ENCODE peak calls at places on chromosomes 6 and 20, in ten cellular contexts. P is heart left ventricle, Y is pancreas, D is GM20000, U is IMR-90, N is neural crest cell, B is BJ, Q is AG09309, W is AG04450, R is A549. C is an unnamed sample.

GRCh38 chr6:36050305-36050704 is 22.7 kb downstream of the MAPK14 start:
- DNase-seq in P (no peak), Y (no peak), D (no peak), U (no peak), N (no peak), B (no peak), Q (no peak), W (no peak), R (no peak), C (no peak)

GRCh38 chr20:6134592-6134991 is 11.8 kb upstream of the FERMT1 start:
- DNase-seq in P (no peak), Y (no peak), D (no peak), U (no peak), N (no peak), B (no peak), Q (no peak), W (no peak), R (no peak), C (no peak)

GRCh38 chr6:137717074-137718073 is 149.7 kb upstream of the TNFAIP3 start:
- DNase-seq in P (no peak), Y (no peak), D (no peak), U (no peak), N (no peak), B (no peak), Q (no peak), W (no peak), R (no peak), C (no peak)

GRCh38 chr6:44217332-44218143 is 812 bp downstream of the MYMX start:
- DNase-seq in P (peak), Y (peak), D (peak), U (peak), N (no peak), B (no peak), Q (no peak), W (no peak), R (no peak), C (no peak)

GRCh38 chr6:15501806-15502450 is 160.9 kb downstream of the DTNBP1 start:
- DNase-seq in P (peak), Y (no peak), D (no peak), U (peak), N (no peak), B (no peak), Q (no peak), W (peak), R (no peak), C (no peak)

GRCh38 chr6:33075568-33076405 is at the start of gene HLA-DPB1:
- DNase-seq in P (peak), Y (no peak), D (peak), U (peak), N (no peak), B (peak), Q (peak), W (no peak), R (peak), C (no peak)

GRCh38 chr6:42507901-42508300 is 55.9 kb upstream of the UBR2 start:
- DNase-seq in P (no peak), Y (no peak), D (no peak), U (peak), N (no peak), B (peak), Q (no peak), W (no peak), R (no peak), C (no peak)

GRCh38 chr6:138716971-138717370 is 56.6 kb upstream of the CCDC28A start:
- DNase-seq in P (no peak), Y (no peak), D (no peak), U (no peak), N (no peak), B (no peak), Q (no peak), W (no peak), R (no peak), C (no peak)

GRCh38 chr20:22607695-22608094 is 23.3 kb upstream of the FOXA2 start:
- DNase-seq in P (no peak), Y (no peak), D (no peak), U (no peak), N (no peak), B (no peak), Q (no peak), W (no peak), R (no peak), C (no peak)

GRCh38 chr6:5905431-5906339 is 101.0 kb downstream of the NRN1 start:
- DNase-seq in P (peak), Y (peak), D (no peak), U (peak), N (no peak), B (peak), Q (peak), W (peak), R (no peak), C (no peak)

GRCh38 chr6:77055711-77056110 is 407.6 kb downstream of the HTR1B start:
- DNase-seq in P (no peak), Y (no peak), D (no peak), U (no peak), N (no peak), B (no peak), Q (no peak), W (no peak), R (no peak), C (no peak)

GRCh38 chr6:137185290-137185689 is 11.8 kb upstream of the IL22RA2 start:
- DNase-seq in P (no peak), Y (no peak), D (no peak), U (no peak), N (no peak), B (no peak), Q (no peak), W (no peak), R (no peak), C (no peak)

GRCh38 chr20:48467622-48468021 is 360.2 kb downstream of the PREX1 start:
- DNase-seq in P (no peak), Y (no peak), D (peak), U (no peak), N (no peak), B (no peak), Q (no peak), W (no peak), R (no peak), C (no peak)

GRCh38 chr6:156827382-156827781 is 50.2 kb downstream of the ARID1B start:
- DNase-seq in P (no peak), Y (no peak), D (no peak), U (no peak), N (no peak), B (no peak), Q (no peak), W (no peak), R (no peak), C (no peak)

GRCh38 chr6:1103027-1103426 is 208.9 kb upstream of the FOXQ1 start:
- DNase-seq in P (no peak), Y (no peak), D (no peak), U (no peak), N (no peak), B (no peak), Q (no peak), W (no peak), R (no peak), C (no peak)

GRCh38 chr6:105817370-105817769 is 268.8 kb upstream of the PRDM1 start:
- DNase-seq in P (no peak), Y (no peak), D (no peak), U (no peak), N (no peak), B (no peak), Q (no peak), W (no peak), R (no peak), C (no peak)

GRCh38 chr6:38871745-38872568 is 156.8 kb downstream of the DNAH8 start:
- DNase-seq in P (no peak), Y (peak), D (peak), U (peak), N (peak), B (peak), Q (peak), W (peak), R (peak), C (no peak)

GRCh38 chr6:114096553-114097172 is 125.7 kb upstream of the HDAC2 start:
- DNase-seq in P (no peak), Y (no peak), D (peak), U (peak), N (no peak), B (no peak), Q (no peak), W (no peak), R (peak), C (no peak)

DNA sequence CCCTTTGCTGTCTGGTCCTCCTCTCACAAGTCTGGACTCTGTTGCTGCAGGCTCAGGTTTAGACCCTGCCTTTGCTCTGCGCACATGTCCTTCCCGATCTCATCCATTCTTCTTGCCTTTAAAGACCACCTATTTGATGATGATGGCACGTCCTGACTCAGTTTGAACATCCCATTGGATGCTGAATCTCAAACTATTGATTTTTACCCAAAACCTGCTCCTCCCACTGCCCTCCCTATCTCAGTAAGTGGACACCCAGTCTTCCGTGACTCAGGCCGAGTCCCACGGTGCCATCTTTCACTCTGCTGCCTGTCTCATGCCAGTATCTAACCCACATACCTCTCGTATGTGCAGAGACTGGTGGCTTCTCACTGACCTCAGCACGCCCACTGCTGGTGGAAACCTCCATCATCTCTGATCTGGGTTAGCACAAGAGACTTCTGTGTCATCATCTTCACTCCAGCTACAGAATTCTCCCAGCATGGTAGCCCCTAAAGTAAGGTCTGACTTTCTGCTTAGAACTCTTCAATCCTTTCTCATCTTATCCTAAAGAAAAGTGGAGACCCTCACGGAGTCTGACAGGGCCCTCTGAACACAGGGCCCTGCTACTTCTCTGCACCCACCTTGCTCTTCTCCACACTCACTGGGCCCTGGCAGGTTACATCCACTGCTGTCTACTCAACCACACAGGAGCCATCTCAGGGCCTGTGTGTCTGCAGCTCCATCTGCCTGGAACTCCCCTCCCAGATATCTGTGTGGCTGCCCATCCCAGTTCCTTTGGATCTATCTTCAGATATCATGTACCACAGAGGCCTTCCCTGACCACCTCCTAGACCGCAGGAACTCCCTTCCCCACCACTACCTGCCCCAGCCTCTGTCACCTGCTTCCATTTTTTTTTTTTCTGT is 387.1 kb upstream of the AGPAT4 start:
- DNase-seq in P (no peak), Y (no peak), D (no peak), U (no peak), N (no peak), B (no peak), Q (no peak), W (no peak), R (no peak), C (no peak)
- TF ChIP-seq CTCF in P (no peak), Y (no peak), D (no peak), U (no peak), N (no peak), B (no peak), Q (peak), W (no peak), R (no peak), C (no peak)

GRCh38 chr20:16241911-16242310 is 331.3 kb downstream of the KIF16B start:
- DNase-seq in P (no peak), Y (no peak), D (no peak), U (no peak), N (no peak), B (no peak), Q (no peak), W (no peak), R (no peak), C (no peak)
- TF ChIP-seq CTCF in P (no peak), Y (no peak), D (peak), U (no peak), N (peak), B (no peak), Q (no peak), W (no peak), R (no peak), C (peak)

GRCh38 chr20:38880952-38881735 is 45.1 kb upstream of the FAM83D start:
- DNase-seq in P (no peak), Y (no peak), D (no peak), U (no peak), N (no peak), B (no peak), Q (no peak), W (no peak), R (no peak), C (no peak)
- TF ChIP-seq CTCF in P (no peak), Y (no peak), D (no peak), U (no peak), N (no peak), B (no peak), Q (no peak), W (no peak), R (no peak), C (no peak)

GRCh38 chr6:17602888-17603287 is 2.8 kb downstream of the FAM8A1 start:
- DNase-seq in P (no peak), Y (no peak), D (no peak), U (no peak), N (no peak), B (no peak), Q (no peak), W (no peak), R (no peak), C (no peak)

GRCh38 chr6:17596085-17596484 is 4.0 kb upstream of the FAM8A1 start:
- DNase-seq in P (no peak), Y (no peak), D (no peak), U (no peak), N (no peak), B (no peak), Q (no peak), W (no peak), R (no peak), C (no peak)

GRCh38 chr6:17601389-17601703 is 1.2 kb downstream of the FAM8A1 start:
- DNase-seq in P (no peak), Y (no peak), D (no peak), U (peak), N (no peak), B (no peak), Q (no peak), W (no peak), R (no peak), C (no peak)

GRCh38 chr6:17599885-17600526 is at the start of gene FAM8A1:
- DNase-seq in P (peak), Y (peak), D (peak), U (peak), N (peak), B (peak), Q (peak), W (peak), R (peak), C (no peak)

DNA sequence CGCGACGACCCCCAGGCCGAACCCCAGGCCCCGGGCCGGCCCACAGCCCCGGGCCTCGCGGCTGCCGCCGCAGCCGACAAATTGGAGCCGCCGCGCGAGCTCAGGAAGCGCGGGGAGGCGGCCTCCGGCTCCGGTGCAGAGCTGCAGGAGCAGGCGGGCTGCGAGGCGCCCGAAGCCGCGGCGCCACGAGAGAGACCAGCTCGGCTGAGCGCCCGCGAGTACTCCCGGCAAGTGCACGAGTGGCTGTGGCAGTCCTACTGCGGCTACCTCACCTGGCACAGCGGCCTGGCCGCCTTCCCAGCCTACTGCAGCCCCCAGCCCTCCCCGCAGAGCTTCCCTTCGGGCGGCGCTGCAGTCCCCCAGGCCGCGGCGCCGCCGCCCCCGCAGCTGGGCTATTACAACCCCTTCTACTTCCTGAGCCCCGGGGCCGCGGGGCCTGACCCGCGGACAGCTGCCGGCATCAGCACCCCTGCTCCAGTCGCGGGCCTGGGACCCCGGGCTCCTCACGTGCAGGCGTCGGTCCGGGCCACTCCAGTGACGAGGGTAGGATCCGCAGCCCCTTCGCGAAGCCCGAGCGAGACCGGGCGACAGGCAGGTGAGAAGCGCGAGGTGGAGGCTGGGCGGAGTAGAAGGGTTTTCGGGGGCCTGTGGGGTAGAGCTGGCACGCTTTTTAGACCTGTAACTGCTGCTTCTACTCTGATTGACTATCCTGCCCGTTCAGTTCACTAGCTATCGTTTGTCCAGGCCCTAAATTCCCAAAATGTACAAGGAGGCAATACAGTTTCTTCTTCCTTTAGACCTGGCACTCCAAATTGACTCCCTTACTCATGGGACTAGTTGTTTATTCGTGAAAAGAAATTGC is 656 bp downstream of the FAM8A1 start:
- DNase-seq in P (peak), Y (peak), D (peak), U (peak), N (peak), B (no peak), Q (no peak), W (no peak), R (no peak), C (no peak)
- TF ChIP-seq CTCF in P (no peak), Y (no peak), D (no peak), U (peak), N (no peak), B (no peak), Q (no peak), W (no peak), R (no peak), C (no peak)

GRCh38 chr6:25599516-25600060 is 52.4 kb upstream of the SCGN start:
- DNase-seq in P (no peak), Y (no peak), D (no peak), U (no peak), N (no peak), B (no peak), Q (no peak), W (no peak), R (no peak), C (no peak)

GRCh38 chr6:25603251-25603650 is 48.8 kb upstream of the SCGN start:
- DNase-seq in P (no peak), Y (no peak), D (no peak), U (no peak), N (no peak), B (no peak), Q (no peak), W (no peak), R (no peak), C (no peak)

GRCh38 chr6:25601797-25602679 is 50.0 kb upstream of the SCGN start:
- DNase-seq in P (no peak), Y (no peak), D (peak), U (peak), N (no peak), B (peak), Q (peak), W (peak), R (peak), C (peak)

GRCh38 chr6:25606151-25606550 is 45.9 kb upstream of the SCGN start:
- DNase-seq in P (no peak), Y (no peak), D (no peak), U (no peak), N (no peak), B (no peak), Q (no peak), W (no peak), R (no peak), C (no peak)

GRCh38 chr6:25602680-25602982 is 49.4 kb upstream of the SCGN start:
- DNase-seq in P (no peak), Y (no peak), D (no peak), U (no peak), N (no peak), B (no peak), Q (no peak), W (no peak), R (no peak), C (no peak)
- TF ChIP-seq CTCF in P (no peak), Y (no peak), D (no peak), U (no peak), N (no peak), B (no peak), Q (no peak), W (no peak), R (no peak), C (no peak)

C was measured in epithelial cell of proximal tubule.